ENCODE peak calls at places on chromosomes 4 and X, in five cellular contexts. K is neuronal stem cell, G is trophoblast cell, Q is IMR-90, Z is H1. O is an unnamed sample.

GRCh38 chrX:39162322-39162721 is 361.1 kb downstream of the MID1IP1 start:
- DNase-seq in Q (no peak), Z (peak; percentile 53), G (peak; percentile 21), K (no peak), O (no peak)

GRCh38 chrX:152926923-152927322 is 29.1 kb downstream of the ZNF185 start:
- DNase-seq in Z (no peak), K (no peak), G (no peak), Q (peak; percentile 10), O (peak; percentile 23)

GRCh38 chrX:146363919-146364318 is 445.7 kb upstream of the CXorf51B start:
- DNase-seq in Q (no peak), G (no peak), Z (no peak), K (no peak), O (no peak)

GRCh38 chrX:137342969-137343368 is 223.0 kb upstream of the ZIC3 start:
- DNase-seq in Q (no peak), K (no peak), Z (no peak), G (peak; percentile 1), O (no peak)

GRCh38 chr4:98529970-98530569 is 128.3 kb downstream of the TSPAN5 start:
- DNase-seq in G (no peak), Q (no peak), Z (no peak), K (no peak), O (no peak)

GRCh38 chrX:125291124-125291523 is 28.5 kb upstream of the TEX13C start:
- DNase-seq in G (no peak), Z (no peak), K (no peak), Q (no peak), O (no peak)

GRCh38 chr4:65658117-65658516 is 12.2 kb downstream of the EPHA5 start:
- DNase-seq in K (no peak), G (no peak), Q (no peak), Z (no peak), O (no peak)

GRCh38 chr4:155659168-155659567 is 7.5 kb upstream of the GUCY1A1 start:
- DNase-seq in G (no peak), Q (no peak), Z (no peak), K (no peak), O (no peak)

GRCh38 chrX:47148946-47149345 is 3.9 kb downstream of the RBM10 start:
- DNase-seq in K (no peak), G (no peak), Z (no peak), Q (no peak), O (no peak)

GRCh38 chr4:107757860-107758476 is 37.9 kb upstream of the PAPSS1 start:
- DNase-seq in Z (no peak), K (no peak), Q (peak; percentile 44), G (peak; percentile 82), O (peak; percentile 45)

GRCh38 chr4:110424144-110424543 is 51.8 kb upstream of the ENPEP start:
- DNase-seq in Q (no peak), K (no peak), Z (no peak), G (no peak), O (no peak)

GRCh38 chrX:121389976-121390709 is 342.7 kb downstream of the GLUD2 start:
- DNase-seq in Z (no peak), G (peak; percentile 46), Q (no peak), K (no peak), O (no peak)

GRCh38 chrX:46819136-46819535 is 17.7 kb upstream of the RP2 start:
- DNase-seq in Z (no peak), K (no peak), G (peak; percentile 80), Q (no peak), O (no peak)

GRCh38 chrX:125998432-125998831 is 167.7 kb downstream of the DCAF12L2 start:
- DNase-seq in Z (no peak), G (peak; percentile 29), Q (no peak), K (no peak), O (no peak)

GRCh38 chr4:86600007-86600653 is 6.0 kb downstream of the PTPN13 start:
- DNase-seq in Z (no peak), G (no peak), K (no peak), Q (no peak), O (no peak)

GRCh38 chr4:67658302-67658701 is 42.7 kb downstream of the UBA6 start:
- DNase-seq in Q (no peak), Z (no peak), G (no peak), K (no peak), O (no peak)

GRCh38 chrX:67544871-67545771 is 1.3 kb downstream of the AR start:
- DNase-seq in G (no peak), Q (peak; percentile 22), Z (peak; percentile 51), K (peak; percentile 15), O (peak; percentile 79)

GRCh38 chr4:155005395-155006087 is 202.9 kb upstream of the NPY2R start:
- DNase-seq in Q (peak; percentile 36), K (no peak), G (no peak), Z (no peak), O (no peak)

GRCh38 chr4:152700151-152700550 is 20.4 kb upstream of the TMEM154 start:
- DNase-seq in K (no peak), G (no peak), Z (peak; percentile 54), Q (no peak), O (no peak)
- H2AK5ac ChIP-seq in K (no peak overlapping the region), G (no peak overlapping the region), Z (no peak overlapping the region), Q (no peak overlapping the region), O (no peak overlapping the region)

GRCh38 chrX:88526385-88526784 is 220.6 kb upstream of the CPXCR1 start:
- DNase-seq in Z (no peak), K (no peak), G (no peak), Q (no peak), O (no peak)
- H3K14ac ChIP-seq in Z (no peak overlapping the region), K (no peak overlapping the region), G (no peak overlapping the region), Q (no peak overlapping the region), O (no peak overlapping the region)

DNA sequence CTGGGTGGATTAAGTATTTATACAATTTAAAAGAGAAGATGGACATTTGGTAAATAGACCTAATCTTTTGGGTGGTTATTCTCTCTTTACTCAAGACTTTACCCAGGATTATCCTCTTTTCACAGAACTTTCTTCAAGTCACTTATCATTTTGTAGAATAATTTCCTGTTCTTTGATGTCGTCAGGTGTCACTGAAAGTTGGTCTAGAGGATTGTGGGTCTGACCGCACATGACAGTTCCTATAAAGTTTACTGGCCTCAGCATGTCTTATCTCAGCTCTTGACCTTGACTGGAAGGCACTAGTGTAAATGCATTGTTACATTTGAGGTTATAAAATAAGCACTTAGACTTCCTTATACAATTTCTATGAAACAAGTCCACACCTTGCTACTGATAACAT is 139.9 kb upstream of the SLC4A4 start:
- DNase-seq in Z (no peak), G (no peak), K (no peak), Q (no peak), O (no peak)
- H3K4me3 ChIP-seq in Z (no peak overlapping the region), G (no peak overlapping the region), K (no peak overlapping the region), Q (no peak overlapping the region), O (no peak overlapping the region)

DNA sequence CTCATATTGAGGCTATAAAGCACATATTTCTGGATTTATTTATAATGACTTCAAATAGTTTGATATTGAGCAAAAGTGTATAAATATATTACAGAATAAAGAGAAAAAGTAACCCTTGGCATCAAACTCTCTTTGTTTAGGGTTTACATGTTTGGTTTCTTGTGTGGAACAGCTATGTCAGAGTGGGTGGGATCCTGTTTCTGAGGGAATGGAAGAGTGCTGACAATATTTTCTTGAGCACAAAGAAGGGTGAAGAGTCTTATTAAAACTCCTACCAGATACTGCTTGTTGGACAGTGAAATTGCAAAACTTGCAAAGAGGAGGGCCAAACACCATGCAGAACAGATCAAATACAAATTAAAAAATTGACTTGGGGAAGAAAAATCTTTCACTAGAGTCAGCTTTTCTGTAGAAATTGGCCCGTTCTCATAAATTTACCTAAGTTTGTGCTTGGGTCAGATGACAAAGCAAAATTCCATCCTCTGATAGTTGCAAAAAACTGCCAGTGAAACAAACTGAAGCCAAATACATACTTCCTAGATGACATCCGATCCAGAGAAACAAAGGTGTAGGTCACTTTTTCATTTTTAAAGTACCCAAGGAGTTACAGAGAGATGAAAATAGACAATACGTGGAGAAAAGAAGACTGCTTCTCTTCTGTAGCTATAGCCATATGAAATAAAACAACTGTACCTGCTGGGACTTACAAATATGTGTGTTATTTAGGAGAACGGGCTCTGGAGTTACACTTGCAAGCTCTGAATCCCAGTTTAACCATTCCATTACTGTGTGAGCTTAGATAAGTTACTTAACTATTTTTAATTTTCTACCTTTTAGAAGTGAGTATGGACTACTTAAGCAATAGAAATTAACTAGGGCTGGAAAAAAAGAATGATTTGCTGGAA is 133.3 kb downstream of the MAML3 start:
- DNase-seq in K (no peak), G (no peak), Z (no peak), Q (peak; percentile 17), O (no peak)
- H2AK5ac ChIP-seq in K (no peak overlapping the region), G (no peak overlapping the region), Z (no peak overlapping the region), Q (no peak overlapping the region), O (no peak overlapping the region)

GRCh38 chr4:1836650-1837049 is 19.3 kb downstream of the LETM1 start:
- DNase-seq in G (no peak), K (no peak), Z (no peak), Q (no peak), O (no peak)
- H3K14ac ChIP-seq in G (no peak overlapping the region), K (no peak overlapping the region), Z (no peak overlapping the region), Q (no peak overlapping the region), O (no peak overlapping the region)

GRCh38 chr4:148445071-148445902 is 3.1 kb upstream of the NR3C2 start:
- DNase-seq in Q (no peak), G (peak; percentile 47), K (peak; percentile 70), Z (peak; percentile 82), O (no peak)
- H3K4me3 ChIP-seq in Q (peak overlapping the region; percentile 50), G (peak overlapping the region; percentile 85), K (peak overlapping the region; percentile 92), Z (peak overlapping the region; percentile 77), O (peak overlapping the region; percentile 80)

GRCh38 chr4:54217642-54218486 is 11.2 kb upstream of the PDGFRA start:
- DNase-seq in Q (peak; percentile 83), K (peak; percentile 79), G (peak; percentile 94), Z (peak; percentile 81), O (peak; percentile 87)

GRCh38 chr4:54209617-54210016 is 19.5 kb upstream of the PDGFRA start:
- DNase-seq in G (no peak), Z (no peak), K (no peak), Q (no peak), O (no peak)

GRCh38 chr4:54215379-54216072 is 13.6 kb upstream of the PDGFRA start:
- DNase-seq in K (no peak), G (no peak), Q (no peak), Z (no peak), O (no peak)

GRCh38 chr4:54213001-54213400 is 16.1 kb upstream of the PDGFRA start:
- DNase-seq in K (no peak), Q (no peak), G (no peak), Z (no peak), O (peak; percentile 43)

GRCh38 chr4:54213812-54214211 is 15.3 kb upstream of the PDGFRA start:
- DNase-seq in Z (no peak), K (no peak), G (no peak), Q (no peak), O (no peak)
- H2AK5ac ChIP-seq in Z (no peak overlapping the region), K (no peak overlapping the region), G (no peak overlapping the region), Q (peak overlapping the region; percentile 8), O (no peak overlapping the region)

O was measured in mesenchymal stem cell.